ENCODE peak calls at places on chromosomes 11 and 22, in ten cellular contexts. E is RWPE1; A is stimulated activated CD4-positive, alpha-beta T cell treated with anti-CD3 and anti-CD28 coated beads, Interleukin-4, amount 100 ng/mL, for 48 hours; H is activated CD4-positive, alpha-beta T cell treated with anti-CD3 and anti-CD28 coated beads for 4 hours; X is T47D; S is stimulated activated effector memory CD8-positive, alpha-beta T cell treated with anti-CD3 and anti-CD28 coated beads, Interleukin-12 subunit alpha, Interleukin-12 subunit beta, amount 100 ng/mL, for 72 hours; Q is skeletal muscle cell; U is adrenal gland; C is RKO; R is NCI-H69. Y is an unnamed sample.

GRCh38 chr11:17350455-17351170 is 987 bp upstream of the NCR3LG1 start:
- DNase-seq in U (no peak), S (no peak), A (no peak), R (peak), Q (no peak), X (no peak), C (peak), E (no peak), H (no peak), Y (no peak)

GRCh38 chr22:39997421-39997820 is 2.7 kb downstream of the FAM83F start:
- DNase-seq in H (no peak), X (no peak), R (peak), C (no peak), S (no peak), E (no peak), U (no peak), Q (no peak), A (no peak), Y (no peak)

GRCh38 chr11:124946735-124947141 is 7.3 kb upstream of the CCDC15 start:
- DNase-seq in U (no peak), X (no peak), E (peak), A (no peak), R (no peak), H (no peak), C (no peak), Q (no peak), S (no peak), Y (no peak)

GRCh38 chr11:72015511-72016061 is 16.9 kb downstream of the IL18BP start:
- DNase-seq in A (no peak), U (peak), R (no peak), S (no peak), X (no peak), E (no peak), H (no peak), C (no peak), Q (no peak), Y (no peak)

GRCh38 chr11:105577645-105578044 is 32.2 kb upstream of the GRIA4 start:
- DNase-seq in X (peak), C (peak), S (no peak), A (no peak), R (no peak), E (peak), Q (peak), U (no peak), H (no peak), Y (no peak)

GRCh38 chr11:111186308-111186967 is 59.1 kb upstream of the POU2AF2 start:
- DNase-seq in E (no peak), H (no peak), S (no peak), Q (no peak), C (no peak), U (no peak), A (no peak), R (no peak), X (no peak), Y (no peak)

GRCh38 chr11:112100457-112100856 is 13.8 kb downstream of the SDHD start:
- DNase-seq in X (no peak), S (no peak), R (no peak), A (no peak), U (no peak), E (no peak), Q (no peak), H (no peak), C (no peak), Y (no peak)

GRCh38 chr22:47205081-47205491 is 442.6 kb downstream of the TBC1D22A start:
- DNase-seq in A (no peak), R (no peak), H (no peak), U (no peak), S (no peak), X (no peak), C (no peak), E (no peak), Q (no peak), Y (no peak)

GRCh38 chr11:30914143-30914762 is 328.1 kb upstream of the MPPED2 start:
- DNase-seq in A (no peak), X (peak), U (peak), H (no peak), E (peak), S (no peak), C (peak), R (peak), Q (peak), Y (peak)

GRCh38 chr11:8356731-8357504 is 93.2 kb upstream of the LMO1 start:
- DNase-seq in R (no peak), X (no peak), C (no peak), U (no peak), A (no peak), Q (no peak), H (no peak), S (no peak), E (no peak), Y (no peak)

GRCh38 chr11:45252134-45252856 is 33.8 kb downstream of the SYT13 start:
- DNase-seq in X (peak), H (peak), R (peak), Q (peak), A (peak), S (peak), U (peak), E (peak), C (peak), Y (peak)